ENCODE peak calls at places on chromosomes 4 and X, in seven cellular contexts. I, L, F, C, D, R and Z are unnamed samples.

GRCh38 chr4:20487852-20488251 is 212.4 kb upstream of the PACRGL start:
- DNase-seq in I (no peak), L (no peak), F (no peak), C (no peak), D (no peak), R (no peak), Z (no peak)

GRCh38 chrX:107146670-107147069 is 28.0 kb upstream of the RBM41 start:
- DNase-seq in I (no peak), L (no peak), F (no peak), C (no peak), D (no peak), R (no peak), Z (no peak)

GRCh38 chrX:37921758-37922157 is 74.4 kb upstream of the DYNLT3 start:
- DNase-seq in I (no peak), L (no peak), F (no peak), C (no peak), D (no peak), R (no peak), Z (no peak)

GRCh38 chr4:31737419-31737818 is 1017.2 kb downstream of the PCDH7 start:
- DNase-seq in I (no peak), L (no peak), F (no peak), C (no peak), D (no peak), R (no peak), Z (no peak)

GRCh38 chr4:168712316-168712855 is 215.5 kb downstream of the PALLD start:
- DNase-seq in I (no peak), L (no peak), F (no peak), C (no peak), D (no peak), R (no peak), Z (no peak)

GRCh38 chrX:68440940-68441339 is 7.6 kb upstream of the OPHN1 start:
- DNase-seq in I (no peak), L (peak), F (peak), C (peak), D (peak), R (peak), Z (peak)

GRCh38 chr4:178632415-178632814 is 1190.2 kb upstream of the AGA start:
- DNase-seq in I (no peak), L (no peak), F (no peak), C (no peak), D (no peak), R (no peak), Z (no peak)

GRCh38 chrX:2614911-2615310 is 76.2 kb upstream of the CD99 start:
- DNase-seq in I (no peak), L (no peak), F (no peak), C (peak), D (no peak), R (peak), Z (no peak)

GRCh38 chr4:150002561-150002960 is 75.7 kb upstream of the DCLK2 start:
- DNase-seq in I (no peak), L (no peak), F (no peak), C (no peak), D (no peak), R (no peak), Z (no peak)

GRCh38 chr4:185282968-185283367 is 73.6 kb downstream of the SNX25 start:
- DNase-seq in I (no peak), L (no peak), F (no peak), C (no peak), D (no peak), R (peak), Z (no peak)

GRCh38 chr4:65670331-65671031 is at the start of gene EPHA5:
- DNase-seq in I (no peak), L (peak), F (peak), C (peak), D (peak), R (peak), Z (peak)

GRCh38 chrX:3326721-3327120 is 19.7 kb downstream of the MXRA5 start:
- DNase-seq in I (no peak), L (no peak), F (no peak), C (no peak), D (no peak), R (peak), Z (no peak)

GRCh38 chr4:56654238-56654632 is 26.9 kb downstream of the HOPX start:
- DNase-seq in I (no peak), L (no peak), F (peak), C (no peak), D (no peak), R (no peak), Z (no peak)

GRCh38 chr4:40046311-40046980 is 10.2 kb upstream of the N4BP2 start:
- DNase-seq in I (no peak), L (peak), F (peak), C (peak), D (no peak), R (peak), Z (peak)

GRCh38 chr4:27006247-27006603 is 145.6 kb downstream of the STIM2 start:
- DNase-seq in I (no peak), L (no peak), F (no peak), C (no peak), D (no peak), R (no peak), Z (no peak)

GRCh38 chrX:1614927-1615326 is at the start of gene ASMT:
- DNase-seq in I (no peak), L (no peak), F (no peak), C (no peak), D (no peak), R (no peak), Z (no peak)

GRCh38 chrX:16466640-16467432 is 183.1 kb upstream of the S100G start:
- DNase-seq in I (no peak), L (no peak), F (no peak), C (no peak), D (no peak), R (no peak), Z (no peak)

GRCh38 chr4:155552180-155552579 is 114.5 kb upstream of the GUCY1A1 start:
- DNase-seq in I (no peak), L (no peak), F (no peak), C (no peak), D (no peak), R (no peak), Z (no peak)

GRCh38 chr4:94582517-94582916 is 130.8 kb downstream of the PDLIM5 start:
- DNase-seq in I (no peak), L (no peak), F (no peak), C (no peak), D (no peak), R (no peak), Z (no peak)

GRCh38 chrX:75673468-75673867 is 111.6 kb downstream of the MAGEE2 start:
- DNase-seq in I (no peak), L (no peak), F (no peak), C (no peak), D (no peak), R (no peak), Z (no peak)

GRCh38 chr4:164011791-164012190 is 517.3 kb downstream of the TMA16 start:
- DNase-seq in I (no peak), L (no peak), F (no peak), C (no peak), D (no peak), R (no peak), Z (no peak)

GRCh38 chrX:118631586-118631985 is 95.8 kb upstream of the IL13RA1 start:
- DNase-seq in I (no peak), L (no peak), F (no peak), C (no peak), D (no peak), R (no peak), Z (no peak)

GRCh38 chr4:173459857-173460256 is 60.9 kb upstream of the SCRG1 start:
- DNase-seq in I (no peak), L (no peak), F (no peak), C (no peak), D (no peak), R (no peak), Z (no peak)

GRCh38 chrX:30887721-30888120 is 1.3 kb downstream of the TAB3 start:
- DNase-seq in I (no peak), L (no peak), F (no peak), C (no peak), D (no peak), R (no peak), Z (no peak)

GRCh38 chr4:13530823-13531608 is 13.3 kb downstream of the NKX3-2 start:
- DNase-seq in I (no peak), L (no peak), F (no peak), C (no peak), D (no peak), R (no peak), Z (no peak)

GRCh38 chr4:8378101-8378724 is 62.3 kb downstream of the ACOX3 start:
- DNase-seq in I (no peak), L (no peak), F (no peak), C (no peak), D (no peak), R (no peak), Z (no peak)

GRCh38 chr4:144695721-144696120 is 49.8 kb downstream of the HHIP start:
- DNase-seq in I (no peak), L (no peak), F (no peak), C (no peak), D (no peak), R (no peak), Z (no peak)

GRCh38 chr4:169254546-169254983 is 16.2 kb downstream of the SH3RF1 start:
- DNase-seq in I (no peak), L (no peak), F (no peak), C (peak), D (no peak), R (peak), Z (peak)

GRCh38 chr4:38086515-38087226 is 126.5 kb downstream of the PTTG2 start:
- DNase-seq in I (no peak), L (no peak), F (no peak), C (no peak), D (no peak), R (no peak), Z (no peak)

GRCh38 chr4:86757468-86757867 is 91.7 kb downstream of the SLC10A6 start:
- DNase-seq in I (no peak), L (no peak), F (no peak), C (no peak), D (no peak), R (no peak), Z (no peak)

GRCh38 chr4:180513076-180513475 is 1730.1 kb upstream of the TENM3 start:
- DNase-seq in I (no peak), L (no peak), F (no peak), C (no peak), D (no peak), R (no peak), Z (no peak)

GRCh38 chrX:155864655-155865054 is 16.5 kb upstream of the VAMP7 start:
- DNase-seq in I (no peak), L (no peak), F (no peak), C (no peak), D (no peak), R (no peak), Z (no peak)

GRCh38 chr4:184061582-184061981 is 156.1 kb downstream of the ENPP6 start:
- DNase-seq in I (no peak), L (no peak), F (no peak), C (no peak), D (no peak), R (no peak), Z (no peak)